ENCODE peak calls at places on chromosomes 16 and 17, in seven cellular contexts. Y is uterus, N is gastrocnemius medialis, D is vagina, V is esophagus muscularis mucosa, K is transverse colon, C is adrenal gland. L is an unnamed sample.

GRCh38 chr16:81366316-81366932 is 51.7 kb downstream of the GAN start:
- DNase-seq in V (no peak), K (no peak), D (no peak), C (no peak), Y (no peak), N (no peak), L (no peak)

GRCh38 chr17:42843358-42843934 is 934 bp upstream of the AOC2 start:
- DNase-seq in Y (no peak), V (no peak), N (no peak), C (peak), D (no peak), K (no peak), L (no peak)

GRCh38 chr16:89146211-89147005 is 25.1 kb upstream of the CDH15 start:
- DNase-seq in V (no peak), Y (no peak), N (no peak), D (no peak), K (no peak), C (no peak), L (no peak)

GRCh38 chr17:57264250-57264649 is 7.9 kb downstream of the MSI2 start:
- DNase-seq in V (no peak), D (no peak), K (no peak), Y (no peak), N (no peak), C (no peak), L (no peak)

GRCh38 chr16:1771072-1771863 is at the start of gene NME3:
- DNase-seq in Y (peak), V (peak), C (peak), K (peak), D (no peak), N (no peak), L (peak)

GRCh38 chr17:42277342-42277712 is 1.1 kb upstream of the STAT5B start:
- DNase-seq in N (no peak), C (no peak), V (no peak), D (no peak), Y (no peak), K (peak), L (no peak)

GRCh38 chr17:62566996-62567578 is 60.4 kb upstream of the MRC2 start:
- DNase-seq in D (no peak), K (no peak), V (no peak), Y (no peak), N (no peak), C (no peak), L (no peak)

GRCh38 chr17:37506678-37507077 is 17.0 kb downstream of the DUSP14 start:
- DNase-seq in Y (no peak), D (no peak), C (peak), K (no peak), N (no peak), V (no peak), L (no peak)

GRCh38 chr16:86089986-86090385 is 191.0 kb downstream of the IRF8 start:
- DNase-seq in D (no peak), N (no peak), Y (no peak), C (no peak), V (no peak), K (no peak), L (peak)

GRCh38 chr16:2159052-2159838 is 3.7 kb downstream of the TRAF7 start:
- DNase-seq in D (no peak), C (peak), K (peak), Y (peak), V (no peak), N (no peak), L (no peak)

DNA sequence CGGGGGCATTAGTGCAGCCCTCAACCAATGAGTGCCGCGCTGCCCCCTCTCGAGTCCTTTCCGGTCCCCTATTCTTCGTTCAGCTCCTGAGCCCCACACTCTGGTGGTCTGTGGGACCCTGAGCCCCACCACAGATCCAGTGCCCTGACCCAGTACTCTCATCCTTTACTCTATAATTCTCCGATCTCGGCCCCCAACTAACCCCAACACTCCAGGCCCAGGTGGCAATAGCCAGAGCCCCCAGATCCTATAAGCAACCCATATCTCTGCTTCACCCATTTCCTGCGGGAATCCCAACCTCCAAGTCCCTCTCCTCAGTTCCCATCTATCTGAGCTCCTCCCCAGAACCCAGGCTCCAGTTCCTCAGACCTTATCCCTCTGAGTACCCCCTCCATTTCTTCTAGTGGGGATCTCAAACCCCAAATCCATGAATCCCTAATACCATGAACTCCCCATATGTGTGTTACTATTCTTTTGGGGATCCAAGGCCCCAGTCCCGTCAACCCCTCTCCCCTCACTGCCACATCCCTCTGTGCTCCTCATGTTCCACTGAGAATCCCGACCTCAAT is 1.0 kb upstream of the TBC1D10B start:
- DNase-seq in V (no peak), D (no peak), Y (no peak), C (no peak), K (no peak), N (no peak), L (no peak)
- TF ChIP-seq POLR2A in V (no peak), D (no peak), Y (no peak), C (no peak), K (peak), N (peak), L (no peak)

DNA sequence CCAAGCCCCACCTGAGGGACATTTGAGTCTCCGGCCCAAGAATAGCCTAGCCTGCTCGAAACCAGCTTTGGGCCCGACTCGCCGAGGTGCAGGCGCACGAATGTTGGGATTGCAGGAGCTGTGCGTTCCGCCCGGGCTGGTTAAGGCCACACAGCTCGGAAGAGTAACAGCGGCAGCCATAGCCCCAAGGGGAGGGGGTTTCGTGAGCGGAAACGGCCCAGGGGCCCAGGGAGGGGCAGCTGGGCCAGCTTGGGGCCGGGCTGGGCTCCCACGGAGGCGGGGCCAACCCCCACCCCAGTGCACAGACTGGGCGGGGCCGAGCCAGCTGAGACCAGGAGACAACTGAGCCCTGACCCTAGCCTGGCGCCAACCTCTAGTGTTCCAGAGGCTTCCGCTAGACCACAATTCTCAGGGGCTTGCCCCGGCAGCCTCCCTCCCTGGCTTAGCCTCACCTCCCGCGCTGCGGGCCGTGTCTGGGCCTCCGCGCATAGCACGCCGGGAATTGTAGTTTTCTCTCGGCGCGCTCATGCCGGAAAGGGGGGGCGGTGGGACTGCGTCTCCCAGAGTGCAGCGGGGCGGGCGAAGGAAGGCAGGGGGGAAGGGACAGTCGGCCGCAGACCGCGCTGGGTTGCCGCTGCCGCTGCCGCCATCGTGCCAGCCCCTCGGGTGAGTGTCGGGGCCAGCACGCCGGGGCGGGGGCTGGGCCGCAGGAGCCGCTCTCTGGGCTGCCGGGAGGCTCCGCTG is at the start of gene NUTF2:
- DNase-seq in V (peak), C (peak), N (peak), Y (peak), K (peak), D (peak), L (peak)
- TF ChIP-seq POLR2A in V (peak), C (peak), N (peak), Y (peak), K (peak), D (peak), L (no peak)

DNA sequence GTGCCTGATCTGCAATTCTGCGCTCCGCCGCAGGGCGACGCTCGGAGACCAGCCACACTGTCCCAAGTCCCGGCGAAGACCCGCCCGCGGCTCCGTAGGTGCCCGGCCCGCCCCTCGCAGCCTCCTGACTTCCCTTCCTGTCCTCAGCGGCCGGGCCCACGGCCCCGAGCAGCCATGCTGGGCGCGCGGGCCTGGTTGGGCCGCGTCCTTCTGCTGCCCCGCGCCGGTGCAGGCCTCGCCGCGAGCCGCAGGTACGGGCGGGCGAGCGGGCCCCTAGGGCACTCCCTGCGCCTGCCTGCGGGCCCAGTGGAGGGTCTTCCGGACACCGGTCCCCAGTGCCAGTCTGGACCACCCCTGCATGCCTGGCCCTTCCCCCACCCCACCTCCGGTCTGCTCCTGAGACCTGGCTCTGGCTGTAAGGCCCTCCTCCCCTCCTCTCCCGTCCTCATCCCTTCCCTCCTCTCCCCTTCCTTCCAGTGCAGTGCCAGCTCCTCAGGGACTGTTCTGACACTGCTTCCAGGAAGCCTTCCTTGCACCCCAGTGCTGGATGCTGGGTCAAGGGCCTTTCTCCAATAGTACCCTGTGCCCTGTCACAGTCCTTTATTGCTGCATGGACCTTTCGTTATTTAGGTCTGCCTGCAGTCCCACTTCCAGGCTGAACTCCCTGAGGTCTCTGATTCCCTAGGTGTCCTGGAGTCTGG is at the start of gene SPATA20:
- DNase-seq in C (peak), D (no peak), K (peak), Y (peak), V (peak), N (peak), L (peak)
- TF ChIP-seq POLR2A in C (peak), D (peak), K (peak), Y (peak), V (peak), N (peak), L (no peak)

DNA sequence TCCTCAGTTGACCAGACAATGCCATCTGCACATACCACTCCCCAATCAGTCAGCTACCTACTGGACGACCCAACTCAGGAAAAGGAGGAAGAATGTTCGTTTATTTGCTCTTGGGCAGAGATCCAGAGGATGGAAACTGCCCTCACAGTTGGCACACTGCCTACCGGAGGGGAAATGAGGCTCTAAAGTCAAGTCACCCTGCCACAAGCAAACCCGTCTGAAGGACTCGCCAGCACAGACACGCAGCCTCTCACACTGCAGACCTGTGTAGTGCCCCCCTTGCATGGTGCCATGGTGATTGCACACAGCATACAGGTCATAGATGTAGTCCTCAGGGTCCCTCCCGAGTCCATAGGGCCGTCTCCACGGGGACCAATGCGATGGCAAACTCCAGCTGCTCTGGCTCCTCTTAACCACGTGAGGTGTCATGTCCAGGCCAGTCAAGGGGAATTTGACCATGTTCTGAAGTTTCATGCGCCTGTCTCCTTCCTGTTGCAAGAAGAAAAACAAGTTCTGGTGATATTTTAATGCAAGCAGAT is 69.5 kb downstream of the USP31 start:
- DNase-seq in C (no peak), Y (no peak), V (no peak), D (no peak), N (no peak), K (peak), L (no peak)
- TF ChIP-seq POLR2A in C (no peak), Y (no peak), V (no peak), D (no peak), N (no peak), K (no peak), L (no peak)

DNA sequence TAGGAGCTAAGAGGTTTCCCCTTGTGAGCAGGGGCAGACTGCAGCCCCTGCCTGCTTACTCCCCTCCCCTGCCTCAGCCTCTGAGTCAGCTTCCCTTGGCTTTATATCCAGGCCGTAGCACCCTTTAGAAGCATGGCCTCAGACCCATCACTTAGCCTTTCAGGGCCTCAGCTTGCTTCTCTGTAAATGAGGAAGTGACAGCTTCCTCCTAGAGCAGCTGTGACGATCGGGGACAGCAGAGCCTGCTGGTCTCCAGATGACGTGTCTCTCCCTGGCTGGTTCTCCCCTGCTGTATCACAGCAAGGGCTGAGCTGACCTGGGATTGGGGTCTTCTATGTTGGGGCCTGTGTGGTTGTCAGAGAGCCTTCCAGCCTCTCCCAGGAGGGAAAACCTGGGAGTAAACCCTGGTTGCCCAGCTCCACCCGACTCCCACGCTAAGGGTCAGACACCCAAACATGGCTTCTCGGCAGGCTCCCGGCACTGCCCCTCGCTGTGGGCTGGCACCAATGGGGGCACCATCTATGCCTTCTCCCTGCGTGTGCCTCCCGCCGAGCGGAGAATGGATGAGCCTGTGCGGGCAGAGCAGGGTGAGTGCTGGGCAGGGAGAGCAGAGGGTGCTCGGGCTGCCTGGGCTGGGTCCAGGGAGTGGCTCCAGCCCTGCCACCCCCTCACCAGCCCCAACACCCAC is 16.3 kb upstream of the MYO15B start:
- DNase-seq in Y (no peak), K (peak), C (peak), N (no peak), D (no peak), V (no peak), L (no peak)
- TF ChIP-seq POLR2A in Y (no peak), K (no peak), C (no peak), N (no peak), D (no peak), V (no peak), L (no peak)

GRCh38 chr17:18225562-18226283 is at the start of gene LLGL1:
- DNase-seq in D (no peak), K (no peak), Y (no peak), N (no peak), C (no peak), V (no peak), L (no peak)
- TF ChIP-seq POLR2A in D (no peak), K (no peak), Y (peak), N (no peak), C (peak), V (no peak), L (no peak)

L was measured in lower leg skin.